ENCODE peak calls at places on chromosomes 3 and 15, in six cellular contexts. P is CD4-positive, alpha-beta memory T cell; Z is CD8-positive, alpha-beta memory T cell; B is mucosa of descending colon; M is CD8-positive, alpha-beta T cell; Y is GM23338. T is an unnamed sample.

GRCh38 chr3:17315905-17316304 is 426.5 kb downstream of the TBC1D5 start:
- DNase-seq in B (no peak), Y (no peak), M (no peak), P (no peak), Z (no peak), T (no peak)

GRCh38 chr15:69626095-69627066 is 173.8 kb downstream of the RPLP1 start:
- DNase-seq in Y (no peak), Z (no peak), M (no peak), P (no peak), B (no peak), T (no peak)

GRCh38 chr15:28890711-28891495 is 5.1 kb downstream of the APBA2 start:
- DNase-seq in M (peak; percentile 43), Y (no peak), B (no peak), Z (peak; percentile 83), P (peak; percentile 58), T (no peak)

GRCh38 chr3:15318661-15319060 is 13.7 kb downstream of the SH3BP5 start:
- DNase-seq in P (no peak), M (no peak), Y (no peak), B (no peak), Z (no peak), T (no peak)

GRCh38 chr3:29683306-29683993 is 402.6 kb downstream of the RBMS3 start:
- DNase-seq in P (no peak), B (no peak), M (no peak), Z (no peak), Y (no peak), T (no peak)

GRCh38 chr3:59480486-59480995 is 430.7 kb upstream of the CFAP20DC start:
- DNase-seq in Z (no peak), P (no peak), Y (no peak), B (no peak), M (no peak), T (no peak)

GRCh38 chr3:113834983-113835382 is 3.6 kb upstream of the GRAMD1C start:
- DNase-seq in P (no peak), Z (no peak), M (no peak), Y (no peak), B (no peak), T (no peak)

GRCh38 chr3:43296565-43296964 is 10.2 kb downstream of the SNRK start:
- DNase-seq in B (no peak), Y (no peak), M (peak; percentile 85), P (peak; percentile 84), Z (peak; percentile 84), T (no peak)

GRCh38 chr3:43958005-43958770 is 267.4 kb downstream of the ABHD5 start:
- DNase-seq in M (no peak), B (no peak), Y (no peak), P (no peak), Z (no peak), T (no peak)

GRCh38 chr3:108877906-108878305 is 55.3 kb downstream of the TRAT1 start:
- DNase-seq in Y (no peak), Z (no peak), M (no peak), B (no peak), P (no peak), T (no peak)

GRCh38 chr15:38746211-38746610 is 181.6 kb upstream of the RASGRP1 start:
- DNase-seq in Y (no peak), B (no peak), P (no peak), Z (no peak), M (no peak), T (no peak)

GRCh38 chr15:72168131-72168825 is 29.3 kb downstream of the GRAMD2A start:
- DNase-seq in Y (peak; percentile 20), B (no peak), Z (no peak), M (no peak), P (no peak), T (no peak)

GRCh38 chr15:57376695-57377477 is 581 bp downstream of the CGNL1 start:
- DNase-seq in P (no peak), Y (peak; percentile 75), B (peak; percentile 54), Z (no peak), M (no peak), T (peak; percentile 82)

GRCh38 chr3:179589143-179589542 is 15.3 kb downstream of the MRPL47 start:
- DNase-seq in M (no peak), Z (no peak), P (no peak), Y (no peak), B (no peak), T (no peak)

GRCh38 chr3:9147215-9147895 is 102.1 kb downstream of the SRGAP3 start:
- DNase-seq in B (no peak), M (no peak), Z (no peak), P (no peak), Y (no peak), T (no peak)

GRCh38 chr3:16179771-16180736 is 5.6 kb downstream of the GALNT15 start:
- DNase-seq in Z (no peak), P (no peak), Y (no peak), B (no peak), M (no peak), T (no peak)

GRCh38 chr3:196354151-196354550 is 16.0 kb upstream of the TM4SF19 start:
- DNase-seq in B (no peak), M (no peak), Y (no peak), Z (no peak), P (no peak), T (no peak)

GRCh38 chr3:67686067-67686466 is 31.7 kb upstream of the SUCLG2 start:
- DNase-seq in Y (no peak), B (no peak), Z (no peak), P (no peak), M (no peak), T (no peak)

GRCh38 chr3:149224736-149225594 is 3.3 kb upstream of the CP start:
- DNase-seq in B (no peak), P (peak; percentile 11), Z (no peak), Y (no peak), M (no peak), T (no peak)

DNA sequence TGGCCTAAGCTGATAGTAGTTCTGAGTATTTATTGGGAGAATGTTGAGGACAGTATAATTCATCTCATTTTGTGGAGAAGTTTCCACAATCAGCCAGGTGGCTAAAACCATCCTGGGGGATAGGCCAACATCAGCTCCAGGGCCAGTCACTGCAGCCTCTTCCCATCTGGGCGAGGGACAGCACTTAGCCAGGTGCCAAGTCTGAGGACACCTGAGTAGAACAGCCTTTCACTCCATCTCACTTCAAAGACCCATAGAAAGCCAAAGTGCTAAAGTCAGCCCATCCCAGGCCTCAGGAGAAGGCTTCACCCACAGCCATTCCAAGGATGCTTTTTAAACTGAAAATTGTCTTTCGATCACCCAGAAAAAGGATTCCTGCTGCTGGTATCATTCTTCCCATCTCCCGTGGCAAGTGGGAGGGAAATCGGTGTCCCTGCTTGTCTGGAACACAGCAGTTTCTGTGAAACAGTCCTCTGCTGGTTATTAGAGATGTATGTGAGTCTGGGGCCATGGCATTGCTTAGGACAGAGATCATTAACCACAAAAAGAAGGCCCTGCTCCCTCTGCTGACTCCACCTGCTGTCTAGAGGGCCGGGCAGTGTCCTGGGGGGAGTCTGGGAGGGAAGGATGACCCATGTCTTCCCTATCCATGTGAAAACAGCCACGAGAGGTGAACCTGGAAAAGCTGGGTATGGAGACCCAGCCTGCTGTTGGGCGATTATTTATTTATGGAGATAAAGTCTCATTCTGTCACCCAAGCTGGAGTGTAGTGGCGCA is 9.6 kb downstream of the CALML4 start:
- DNase-seq in P (no peak), M (no peak), B (no peak), Z (no peak), Y (no peak), T (peak; percentile 36)
- H3K4me3 ChIP-seq in P (no peak overlapping the region), M (no peak overlapping the region), B (no peak overlapping the region), Z (no peak overlapping the region), Y (no peak overlapping the region), T (no peak overlapping the region)

DNA sequence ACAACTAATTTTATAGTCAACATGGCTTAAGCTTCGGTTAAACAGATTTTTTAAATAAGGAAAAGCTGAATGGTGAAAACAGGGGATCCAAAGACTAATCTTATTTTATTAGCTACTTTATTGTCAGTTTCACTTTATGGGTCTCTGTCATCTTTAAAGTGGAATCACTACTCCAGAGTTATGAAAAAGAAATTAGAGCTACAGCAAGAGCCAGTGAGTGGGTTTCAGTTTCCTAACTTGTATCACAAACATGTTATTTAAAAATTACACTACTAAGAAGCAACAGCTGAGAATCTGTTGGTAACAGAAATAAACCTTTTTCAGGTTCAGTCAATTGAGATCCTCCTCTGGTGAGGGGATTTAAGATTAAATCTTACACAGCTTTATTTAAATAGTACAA is 10.0 kb downstream of the PHC3 start:
- DNase-seq in P (no peak), B (no peak), Z (no peak), M (no peak), Y (no peak), T (no peak)
- H3K36me3 ChIP-seq in P (peaks cover 60% of the 10 kb centered on the region), B (no peaks in the 10 kb centered on the region), Z (peaks cover 43% of the 10 kb centered on the region), M (peaks cover 43% of the 10 kb centered on the region), Y (peaks cover 30% of the 10 kb centered on the region), T (peaks cover 3% of the 10 kb centered on the region)

GRCh38 chr3:129026728-129027543 is 25.8 kb downstream of the EFCC1 start:
- DNase-seq in Z (peak; percentile 95), B (peak; percentile 96), M (peak; percentile 95), Y (peak; percentile 93), P (peak; percentile 94), T (peak; percentile 97)
- H3K4me3 ChIP-seq in Z (peak overlapping the region; percentile 66), B (no peak overlapping the region), M (peak overlapping the region; percentile 61), Y (peak overlapping the region; percentile 52), P (peak overlapping the region; percentile 57), T (peak overlapping the region; percentile 44)

GRCh38 chr15:94387442-94387841 is 156.1 kb downstream of the MCTP2 start:
- DNase-seq in P (no peak), M (no peak), Z (no peak), Y (no peak), B (no peak), T (no peak)

GRCh38 chr15:94385441-94385840 is 154.1 kb downstream of the MCTP2 start:
- DNase-seq in P (no peak), Y (no peak), Z (no peak), B (no peak), M (no peak), T (no peak)

GRCh38 chr15:94383706-94384105 is 152.3 kb downstream of the MCTP2 start:
- DNase-seq in P (no peak), B (no peak), M (no peak), Y (no peak), Z (no peak), T (no peak)

GRCh38 chr15:94383041-94383440 is 151.7 kb downstream of the MCTP2 start:
- DNase-seq in P (no peak), Y (no peak), M (no peak), Z (no peak), B (no peak), T (no peak)

DNA sequence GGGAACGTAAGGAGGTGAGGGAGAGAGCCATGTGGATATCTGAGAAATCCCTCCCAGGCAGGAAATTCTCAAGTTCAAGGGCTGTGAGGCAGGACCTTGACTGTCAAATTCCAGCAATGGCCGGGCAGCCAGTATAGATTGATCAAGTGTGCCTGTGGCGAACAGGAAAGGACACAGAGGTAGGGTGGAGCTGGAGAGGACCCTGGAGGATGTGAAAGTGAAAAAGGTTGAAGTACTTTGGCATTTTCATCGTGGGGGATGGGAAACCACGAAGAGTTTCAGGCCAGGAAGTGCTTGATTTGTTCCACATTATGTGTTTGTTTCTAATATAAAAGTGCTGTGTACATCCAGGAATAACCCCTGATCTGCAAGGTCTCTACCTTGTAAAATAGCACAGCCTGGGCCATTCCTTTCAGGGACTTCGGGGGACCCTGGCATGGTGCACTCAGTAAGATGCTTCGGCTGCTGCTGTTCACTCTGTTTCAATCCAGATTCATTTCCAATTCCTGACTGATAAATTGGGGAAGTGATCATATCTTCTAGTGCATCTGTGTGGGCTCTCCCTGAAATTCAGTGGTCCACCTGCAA is 156.6 kb downstream of the MCTP2 start:
- DNase-seq in Z (no peak), B (no peak), M (no peak), P (no peak), Y (no peak), T (no peak)
- H3K36me3 ChIP-seq in Z (no peaks in the 10 kb centered on the region), B (no peaks in the 10 kb centered on the region), M (peaks cover 5% of the 10 kb centered on the region), P (no peaks in the 10 kb centered on the region), Y (no peaks in the 10 kb centered on the region), T (no peaks in the 10 kb centered on the region)

T was measured in H7.